ENCODE peak calls at places on chromosomes 16 and 17, in ten cellular contexts. One of them, this sample, is unnamed.

GRCh38 chr17:61143026-61143425 is 256.6 kb upstream of the TBX2 start:
- DNase-seq in LHCN-M2: no peak
- DNase-seq in ovary: no peak
- DNase-seq in C1 segment of cervical spinal cord: no peak
- DNase-seq in mucosa of gallbladder: no peak
- DNase-seq in activated CD4-positive, alpha-beta T cell treated with anti-CD3 and anti-CD28 coated beads, Interleukin-2, amount 10 ng/mL, durations not matched to agents 7 days and 5 days: no peak
- DNase-seq in foreskin fibroblast: no peak
- DNase-seq in tibial artery: no peak
- DNase-seq in OCI-LY7: no peak
- DNase-seq in iPS-NIHi11: no peak
- DNase-seq in this sample: no peak

GRCh38 chr17:61426482-61427304 is 25.5 kb upstream of the TBX4 start:
- DNase-seq in LHCN-M2: peak
- DNase-seq in ovary: no peak
- DNase-seq in C1 segment of cervical spinal cord: no peak
- DNase-seq in mucosa of gallbladder: no peak
- DNase-seq in activated CD4-positive, alpha-beta T cell treated with anti-CD3 and anti-CD28 coated beads, Interleukin-2, amount 10 ng/mL, durations not matched to agents 7 days and 5 days: no peak
- DNase-seq in foreskin fibroblast: peak
- DNase-seq in tibial artery: no peak
- DNase-seq in OCI-LY7: no peak
- DNase-seq in iPS-NIHi11: no peak
- DNase-seq in this sample: no peak

GRCh38 chr17:72825218-72825617 is 267.3 kb downstream of the SLC39A11 start:
- DNase-seq in LHCN-M2: no peak
- DNase-seq in ovary: no peak
- DNase-seq in C1 segment of cervical spinal cord: no peak
- DNase-seq in mucosa of gallbladder: no peak
- DNase-seq in activated CD4-positive, alpha-beta T cell treated with anti-CD3 and anti-CD28 coated beads, Interleukin-2, amount 10 ng/mL, durations not matched to agents 7 days and 5 days: no peak
- DNase-seq in foreskin fibroblast: no peak
- DNase-seq in tibial artery: no peak
- DNase-seq in OCI-LY7: no peak
- DNase-seq in iPS-NIHi11: no peak
- DNase-seq in this sample: no peak

GRCh38 chr17:20121359-20122235 is 112.4 kb downstream of the SPECC1 start:
- DNase-seq in LHCN-M2: peak
- DNase-seq in ovary: peak
- DNase-seq in C1 segment of cervical spinal cord: peak
- DNase-seq in mucosa of gallbladder: peak
- DNase-seq in activated CD4-positive, alpha-beta T cell treated with anti-CD3 and anti-CD28 coated beads, Interleukin-2, amount 10 ng/mL, durations not matched to agents 7 days and 5 days: peak
- DNase-seq in foreskin fibroblast: peak
- DNase-seq in tibial artery: peak
- DNase-seq in OCI-LY7: peak
- DNase-seq in iPS-NIHi11: peak
- DNase-seq in this sample: peak

GRCh38 chr17:14739656-14740431 is 439.0 kb downstream of the HS3ST3B1 start:
- DNase-seq in LHCN-M2: no peak
- DNase-seq in ovary: no peak
- DNase-seq in C1 segment of cervical spinal cord: no peak
- DNase-seq in mucosa of gallbladder: no peak
- DNase-seq in activated CD4-positive, alpha-beta T cell treated with anti-CD3 and anti-CD28 coated beads, Interleukin-2, amount 10 ng/mL, durations not matched to agents 7 days and 5 days: no peak
- DNase-seq in foreskin fibroblast: no peak
- DNase-seq in tibial artery: no peak
- DNase-seq in OCI-LY7: no peak
- DNase-seq in iPS-NIHi11: no peak
- DNase-seq in this sample: no peak

GRCh38 chr16:88764913-88765349 is 20.1 kb downstream of the PIEZO1 start:
- DNase-seq in LHCN-M2: no peak
- DNase-seq in ovary: no peak
- DNase-seq in C1 segment of cervical spinal cord: no peak
- DNase-seq in mucosa of gallbladder: no peak
- DNase-seq in activated CD4-positive, alpha-beta T cell treated with anti-CD3 and anti-CD28 coated beads, Interleukin-2, amount 10 ng/mL, durations not matched to agents 7 days and 5 days: no peak
- DNase-seq in foreskin fibroblast: no peak
- DNase-seq in tibial artery: no peak
- DNase-seq in OCI-LY7: no peak
- DNase-seq in iPS-NIHi11: peak
- DNase-seq in this sample: no peak

GRCh38 chr17:39239640-39240314 is 14.0 kb upstream of the STAC2 start:
- DNase-seq in LHCN-M2: no peak
- DNase-seq in ovary: no peak
- DNase-seq in C1 segment of cervical spinal cord: no peak
- DNase-seq in mucosa of gallbladder: peak
- DNase-seq in activated CD4-positive, alpha-beta T cell treated with anti-CD3 and anti-CD28 coated beads, Interleukin-2, amount 10 ng/mL, durations not matched to agents 7 days and 5 days: peak
- DNase-seq in foreskin fibroblast: no peak
- DNase-seq in tibial artery: peak
- DNase-seq in OCI-LY7: peak
- DNase-seq in iPS-NIHi11: peak
- DNase-seq in this sample: no peak

GRCh38 chr17:44872131-44872768 is 24.6 kb downstream of the HIGD1B start:
- DNase-seq in LHCN-M2: no peak
- DNase-seq in ovary: no peak
- DNase-seq in C1 segment of cervical spinal cord: peak
- DNase-seq in mucosa of gallbladder: no peak
- DNase-seq in activated CD4-positive, alpha-beta T cell treated with anti-CD3 and anti-CD28 coated beads, Interleukin-2, amount 10 ng/mL, durations not matched to agents 7 days and 5 days: no peak
- DNase-seq in foreskin fibroblast: no peak
- DNase-seq in tibial artery: peak
- DNase-seq in OCI-LY7: no peak
- DNase-seq in iPS-NIHi11: no peak
- DNase-seq in this sample: no peak

This sample was measured in GM04504.